ENCODE peak calls at places on chromosomes 16 and 17, in five cellular contexts. One of them, this sample, is unnamed.

GRCh38 chr17:27733771-27734170 is 66.6 kb downstream of the NOS2 start:
- DNase-seq in K562: no peak
- DNase-seq in GM12878: no peak
- DNase-seq in HepG2: no peak
- DNase-seq in SK-N-SH: no peak
- DNase-seq in this sample: no peak

GRCh38 chr16:66193543-66194229 is 172.8 kb upstream of the CDH5 start:
- DNase-seq in K562: no peak
- DNase-seq in GM12878: no peak
- DNase-seq in HepG2: no peak
- DNase-seq in SK-N-SH: no peak
- DNase-seq in this sample: no peak

GRCh38 chr17:72545756-72546155 is 424.9 kb downstream of the SOX9 start:
- DNase-seq in K562: no peak
- DNase-seq in GM12878: no peak
- DNase-seq in HepG2: no peak
- DNase-seq in SK-N-SH: no peak
- DNase-seq in this sample: no peak

GRCh38 chr16:84444476-84444875 is 60.0 kb downstream of the MEAK7 start:
- DNase-seq in K562: no peak
- DNase-seq in GM12878: no peak
- DNase-seq in HepG2: no peak
- DNase-seq in SK-N-SH: no peak
- DNase-seq in this sample: no peak

GRCh38 chr16:31382485-31383161 is 10.5 kb upstream of the ITGAD start:
- DNase-seq in K562: peak; percentile 71
- DNase-seq in GM12878: no peak
- DNase-seq in HepG2: peak; percentile 42
- DNase-seq in SK-N-SH: peak; percentile 71
- DNase-seq in this sample: peak; percentile 62

GRCh38 chr17:62723842-62724241 is 84.3 kb downstream of the MARCHF10 start:
- DNase-seq in K562: peak; percentile 24
- DNase-seq in GM12878: no peak
- DNase-seq in HepG2: no peak
- DNase-seq in SK-N-SH: no peak
- DNase-seq in this sample: no peak

GRCh38 chr17:73535746-73536145 is 108.5 kb downstream of the SDK2 start:
- DNase-seq in K562: no peak
- DNase-seq in GM12878: no peak
- DNase-seq in HepG2: no peak
- DNase-seq in SK-N-SH: no peak
- DNase-seq in this sample: no peak

GRCh38 chr16:70480127-70481105 is 26.0 kb downstream of the FCSK start:
- DNase-seq in K562: no peak
- DNase-seq in GM12878: no peak
- DNase-seq in HepG2: no peak
- DNase-seq in SK-N-SH: no peak
- DNase-seq in this sample: no peak

GRCh38 chr17:31373150-31374082 is 18.1 kb upstream of the RAB11FIP4 start:
- DNase-seq in K562: peak; percentile 26
- DNase-seq in GM12878: peak; percentile 31
- DNase-seq in HepG2: peak; percentile 42
- DNase-seq in SK-N-SH: no peak
- DNase-seq in this sample: no peak

GRCh38 chr16:71807905-71808592 is 585 bp downstream of the AP1G1 start:
- DNase-seq in K562: no peak
- DNase-seq in GM12878: no peak
- DNase-seq in HepG2: no peak
- DNase-seq in SK-N-SH: no peak
- DNase-seq in this sample: peak; percentile 31

GRCh38 chr17:44203731-44204452 is 4.2 kb upstream of the ATXN7L3 start:
- DNase-seq in K562: peak; percentile 41
- DNase-seq in GM12878: no peak
- DNase-seq in HepG2: peak; percentile 78
- DNase-seq in SK-N-SH: peak; percentile 76
- DNase-seq in this sample: no peak

GRCh38 chr16:65534121-65534528 is 412.3 kb upstream of the CDH11 start:
- DNase-seq in K562: no peak
- DNase-seq in GM12878: no peak
- DNase-seq in HepG2: no peak
- DNase-seq in SK-N-SH: no peak
- DNase-seq in this sample: no peak

GRCh38 chr17:72580321-72581127 is 459.7 kb downstream of the SOX9 start:
- DNase-seq in K562: no peak
- DNase-seq in GM12878: no peak
- DNase-seq in HepG2: peak; percentile 100
- DNase-seq in SK-N-SH: no peak
- DNase-seq in this sample: no peak

GRCh38 chr16:78364501-78364900 is 265.0 kb downstream of the WWOX start:
- DNase-seq in K562: no peak
- DNase-seq in GM12878: no peak
- DNase-seq in HepG2: no peak
- DNase-seq in SK-N-SH: peak; percentile 15
- DNase-seq in this sample: no peak

GRCh38 chr17:38728290-38728831 is 1.8 kb upstream of the CISD3 start:
- DNase-seq in K562: no peak
- DNase-seq in GM12878: peak; percentile 69
- DNase-seq in HepG2: no peak
- DNase-seq in SK-N-SH: no peak
- DNase-seq in this sample: no peak

GRCh38 chr16:772959-773358 is 12.4 kb downstream of the MSLN start:
- DNase-seq in K562: no peak
- DNase-seq in GM12878: no peak
- DNase-seq in HepG2: no peak
- DNase-seq in SK-N-SH: no peak
- DNase-seq in this sample: no peak

GRCh38 chr17:77616243-77616731 is 342.2 kb upstream of the TNRC6C start:
- DNase-seq in K562: no peak
- DNase-seq in GM12878: no peak
- DNase-seq in HepG2: no peak
- DNase-seq in SK-N-SH: no peak
- DNase-seq in this sample: no peak

GRCh38 chr17:1773755-1774181 is 11.9 kb downstream of the SERPINF1 start:
- DNase-seq in K562: peak; percentile 33
- DNase-seq in GM12878: no peak
- DNase-seq in HepG2: no peak
- DNase-seq in SK-N-SH: no peak
- DNase-seq in this sample: no peak

GRCh38 chr17:31313982-31314787 is at the start of gene EVI2B:
- DNase-seq in K562: no peak
- DNase-seq in GM12878: peak; percentile 66
- DNase-seq in HepG2: no peak
- DNase-seq in SK-N-SH: no peak
- DNase-seq in this sample: peak; percentile 55

GRCh38 chr16:84082110-84082509 is 34.6 kb downstream of the MBTPS1 start:
- DNase-seq in K562: no peak
- DNase-seq in GM12878: no peak
- DNase-seq in HepG2: no peak
- DNase-seq in SK-N-SH: no peak
- DNase-seq in this sample: no peak

GRCh38 chr17:64355536-64356303 is 34.9 kb downstream of the PECAM1 start:
- DNase-seq in K562: no peak
- DNase-seq in GM12878: no peak
- DNase-seq in HepG2: no peak
- DNase-seq in SK-N-SH: no peak
- DNase-seq in this sample: no peak

GRCh38 chr16:55876854-55877253 is 1.7 kb upstream of the CES5A start:
- DNase-seq in K562: no peak
- DNase-seq in GM12878: no peak
- DNase-seq in HepG2: no peak
- DNase-seq in SK-N-SH: no peak
- DNase-seq in this sample: no peak

GRCh38 chr16:66862023-66862520 is 17.9 kb downstream of the CA7 start:
- DNase-seq in K562: no peak
- DNase-seq in GM12878: no peak
- DNase-seq in HepG2: no peak
- DNase-seq in SK-N-SH: no peak
- DNase-seq in this sample: no peak

GRCh38 chr17:42779942-42780815 is at the start of gene WNK4:
- DNase-seq in K562: peak; percentile 93
- DNase-seq in GM12878: no peak
- DNase-seq in HepG2: peak; percentile 98
- DNase-seq in SK-N-SH: peak; percentile 89
- DNase-seq in this sample: no peak
- TF ChIP-seq REST in K562: no peak
- TF ChIP-seq REST in GM12878: no peak
- TF ChIP-seq REST in HepG2: no peak
- TF ChIP-seq REST in SK-N-SH: no peak
- TF ChIP-seq REST in this sample: no peak

DNA sequence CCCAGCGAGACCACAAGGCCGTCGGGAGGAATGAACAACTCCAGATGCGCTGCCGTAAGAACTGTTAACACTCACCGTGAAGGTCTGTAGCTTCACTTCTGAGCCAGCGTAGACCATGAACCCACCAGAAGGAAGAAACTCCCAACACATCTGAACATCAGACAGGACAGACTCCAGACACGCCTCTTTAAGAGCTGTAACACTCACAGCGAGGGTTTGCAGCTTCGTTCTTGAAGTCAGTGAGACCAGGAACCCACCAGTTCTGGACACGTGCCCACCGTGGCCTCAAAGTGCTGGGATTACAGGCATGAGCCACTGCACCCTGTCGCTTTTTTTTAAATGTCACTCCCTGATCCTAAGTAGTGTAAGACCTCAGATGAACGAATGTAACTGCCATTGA is 17.3 kb downstream of the KPNA2 start:
- DNase-seq in K562: no peak
- DNase-seq in GM12878: no peak
- DNase-seq in HepG2: no peak
- DNase-seq in SK-N-SH: no peak
- DNase-seq in this sample: no peak
- TF ChIP-seq GABPA in K562: no peak
- TF ChIP-seq GABPA in GM12878: no peak
- TF ChIP-seq GABPA in HepG2: no peak
- TF ChIP-seq GABPA in SK-N-SH: no peak
- TF ChIP-seq GABPA in this sample: no peak

GRCh38 chr17:81931557-81932332 is 4.2 kb upstream of the MAFG start:
- DNase-seq in K562: no peak
- DNase-seq in GM12878: no peak
- DNase-seq in HepG2: no peak
- DNase-seq in SK-N-SH: no peak
- DNase-seq in this sample: no peak

GRCh38 chr17:81934098-81934757 is 2.9 kb downstream of the PYCR1 start:
- DNase-seq in K562: no peak
- DNase-seq in GM12878: no peak
- DNase-seq in HepG2: no peak
- DNase-seq in SK-N-SH: no peak
- DNase-seq in this sample: peak; percentile 52

GRCh38 chr17:81934850-81935708 is 2.0 kb downstream of the PYCR1 start:
- DNase-seq in K562: no peak
- DNase-seq in GM12878: no peak
- DNase-seq in HepG2: no peak
- DNase-seq in SK-N-SH: no peak
- DNase-seq in this sample: no peak

GRCh38 chr17:81932333-81932983 is 4.6 kb downstream of the PYCR1 start:
- DNase-seq in K562: no peak
- DNase-seq in GM12878: no peak
- DNase-seq in HepG2: no peak
- DNase-seq in SK-N-SH: no peak
- DNase-seq in this sample: no peak

DNA sequence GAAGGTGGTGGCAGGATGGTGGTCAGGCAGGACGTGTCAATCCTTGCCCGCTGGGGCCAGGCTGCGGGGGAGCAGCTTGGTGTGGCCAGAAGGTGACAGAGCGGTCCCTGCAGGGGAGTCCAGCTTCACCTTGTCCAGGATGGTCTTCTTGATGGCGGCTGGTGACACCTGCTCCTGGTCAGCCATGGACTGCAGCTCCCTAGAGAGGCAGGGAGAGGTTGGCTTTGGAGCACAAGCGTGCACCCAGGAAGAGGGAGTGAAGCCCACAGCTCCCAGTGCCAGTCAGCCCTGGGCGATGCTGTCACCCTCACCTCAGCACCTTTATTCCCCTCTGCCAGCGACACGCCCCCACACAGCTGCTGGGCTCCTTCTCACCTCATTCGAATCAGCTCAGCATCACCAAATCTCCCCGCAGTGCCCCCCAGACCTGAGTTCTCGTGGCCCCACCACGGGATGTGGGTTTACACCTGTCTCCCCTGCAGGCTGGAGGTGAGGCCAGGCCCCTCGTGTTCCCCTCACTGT is 3.9 kb downstream of the PYCR1 start:
- DNase-seq in K562: no peak
- DNase-seq in GM12878: no peak
- DNase-seq in HepG2: no peak
- DNase-seq in SK-N-SH: no peak
- DNase-seq in this sample: no peak
- TF ChIP-seq CTCF in K562: no peak
- TF ChIP-seq CTCF in GM12878: no peak
- TF ChIP-seq CTCF in HepG2: no peak
- TF ChIP-seq CTCF in SK-N-SH: no peak
- TF ChIP-seq CTCF in this sample: no peak

GRCh38 chr17:41988418-41988817 is 21.8 kb downstream of the CNP start:
- DNase-seq in K562: no peak
- DNase-seq in GM12878: no peak
- DNase-seq in HepG2: no peak
- DNase-seq in SK-N-SH: no peak
- DNase-seq in this sample: no peak

GRCh38 chr17:41996855-41997164 is 20.4 kb downstream of the DNAJC7 start:
- DNase-seq in K562: no peak
- DNase-seq in GM12878: no peak
- DNase-seq in HepG2: no peak
- DNase-seq in SK-N-SH: no peak
- DNase-seq in this sample: no peak

GRCh38 chr17:41989702-41990419 is 23.3 kb downstream of the CNP start:
- DNase-seq in K562: no peak
- DNase-seq in GM12878: no peak
- DNase-seq in HepG2: peak; percentile 94
- DNase-seq in SK-N-SH: no peak
- DNase-seq in this sample: no peak

GRCh38 chr17:41987642-41988041 is 21.0 kb downstream of the CNP start:
- DNase-seq in K562: no peak
- DNase-seq in GM12878: no peak
- DNase-seq in HepG2: no peak
- DNase-seq in SK-N-SH: no peak
- DNase-seq in this sample: no peak

GRCh38 chr17:41992576-41992975 is 24.7 kb downstream of the DNAJC7 start:
- DNase-seq in K562: no peak
- DNase-seq in GM12878: no peak
- DNase-seq in HepG2: no peak
- DNase-seq in SK-N-SH: no peak
- DNase-seq in this sample: no peak
- TF ChIP-seq REST in K562: no peak
- TF ChIP-seq REST in GM12878: no peak
- TF ChIP-seq REST in HepG2: no peak
- TF ChIP-seq REST in SK-N-SH: no peak
- TF ChIP-seq REST in this sample: no peak

GRCh38 chr17:82930043-82930923 is 90.5 kb upstream of the ZNF750 start:
- DNase-seq in K562: no peak
- DNase-seq in GM12878: no peak
- DNase-seq in HepG2: no peak
- DNase-seq in SK-N-SH: no peak
- DNase-seq in this sample: no peak
- TF ChIP-seq GABPA in K562: no peak
- TF ChIP-seq GABPA in GM12878: no peak
- TF ChIP-seq GABPA in HepG2: no peak
- TF ChIP-seq GABPA in SK-N-SH: no peak
- TF ChIP-seq GABPA in this sample: no peak

This sample was measured in HL-60.